ENCODE peak calls at places on chromosome 3, in ten cellular contexts. One of them, this sample, is unnamed.

GRCh38 chr3:102158080-102158756 is 276.6 kb upstream of the ZPLD1 start:
- DNase-seq in heart right ventricle: no peak
- DNase-seq in endothelial cell: no peak
- DNase-seq in upper lobe of right lung: no peak
- DNase-seq in GM12864: no peak
- DNase-seq in kidney: no peak
- DNase-seq in B cell: no peak
- DNase-seq in adrenal gland: no peak
- DNase-seq in brain microvascular endothelial cell: no peak
- DNase-seq in psoas muscle: no peak
- DNase-seq in this sample: no peak

GRCh38 chr3:14378415-14378814 is 24.0 kb upstream of the SLC6A6 start:
- DNase-seq in heart right ventricle: no peak
- DNase-seq in endothelial cell: no peak
- DNase-seq in upper lobe of right lung: no peak
- DNase-seq in GM12864: no peak
- DNase-seq in kidney: no peak
- DNase-seq in B cell: no peak
- DNase-seq in adrenal gland: peak; percentile 48
- DNase-seq in brain microvascular endothelial cell: no peak
- DNase-seq in psoas muscle: no peak
- DNase-seq in this sample: no peak

GRCh38 chr3:15198686-15199085 is 7.4 kb upstream of the CAPN7 start:
- DNase-seq in heart right ventricle: no peak
- DNase-seq in endothelial cell: no peak
- DNase-seq in upper lobe of right lung: no peak
- DNase-seq in GM12864: no peak
- DNase-seq in kidney: no peak
- DNase-seq in B cell: no peak
- DNase-seq in adrenal gland: no peak
- DNase-seq in brain microvascular endothelial cell: no peak
- DNase-seq in psoas muscle: no peak
- DNase-seq in this sample: no peak

GRCh38 chr3:53357457-53357856 is 10.1 kb upstream of the DCP1A start:
- DNase-seq in heart right ventricle: no peak
- DNase-seq in endothelial cell: no peak
- DNase-seq in upper lobe of right lung: no peak
- DNase-seq in GM12864: no peak
- DNase-seq in kidney: no peak
- DNase-seq in B cell: no peak
- DNase-seq in adrenal gland: no peak
- DNase-seq in brain microvascular endothelial cell: no peak
- DNase-seq in psoas muscle: no peak
- DNase-seq in this sample: no peak

GRCh38 chr3:24174637-24175036 is 229.6 kb downstream of the NR1D2 start:
- DNase-seq in heart right ventricle: no peak
- DNase-seq in endothelial cell: no peak
- DNase-seq in upper lobe of right lung: no peak
- DNase-seq in GM12864: no peak
- DNase-seq in kidney: no peak
- DNase-seq in B cell: no peak
- DNase-seq in adrenal gland: no peak
- DNase-seq in brain microvascular endothelial cell: no peak
- DNase-seq in psoas muscle: no peak
- DNase-seq in this sample: no peak

GRCh38 chr3:126432901-126433480 is 38.3 kb downstream of the CFAP100 start:
- DNase-seq in heart right ventricle: no peak
- DNase-seq in endothelial cell: no peak
- DNase-seq in upper lobe of right lung: peak; percentile 55
- DNase-seq in GM12864: no peak
- DNase-seq in kidney: peak; percentile 54
- DNase-seq in B cell: no peak
- DNase-seq in adrenal gland: no peak
- DNase-seq in brain microvascular endothelial cell: no peak
- DNase-seq in psoas muscle: no peak
- DNase-seq in this sample: no peak

GRCh38 chr3:12994357-12994606 is 78.9 kb downstream of the IQSEC1 start:
- DNase-seq in heart right ventricle: peak; percentile 76
- DNase-seq in endothelial cell: no peak
- DNase-seq in upper lobe of right lung: peak; percentile 83
- DNase-seq in GM12864: no peak
- DNase-seq in kidney: peak; percentile 87
- DNase-seq in B cell: no peak
- DNase-seq in adrenal gland: no peak
- DNase-seq in brain microvascular endothelial cell: no peak
- DNase-seq in psoas muscle: peak; percentile 74
- DNase-seq in this sample: peak; percentile 45

GRCh38 chr3:8732413-8732812 is 1.2 kb upstream of the CAV3 start:
- DNase-seq in heart right ventricle: no peak
- DNase-seq in endothelial cell: no peak
- DNase-seq in upper lobe of right lung: no peak
- DNase-seq in GM12864: no peak
- DNase-seq in kidney: no peak
- DNase-seq in B cell: no peak
- DNase-seq in adrenal gland: no peak
- DNase-seq in brain microvascular endothelial cell: no peak
- DNase-seq in psoas muscle: no peak
- DNase-seq in this sample: no peak

GRCh38 chr3:37579181-37579580 is 282.5 kb upstream of the CTDSPL start:
- DNase-seq in heart right ventricle: no peak
- DNase-seq in endothelial cell: no peak
- DNase-seq in upper lobe of right lung: no peak
- DNase-seq in GM12864: no peak
- DNase-seq in kidney: no peak
- DNase-seq in B cell: no peak
- DNase-seq in adrenal gland: no peak
- DNase-seq in brain microvascular endothelial cell: no peak
- DNase-seq in psoas muscle: no peak
- DNase-seq in this sample: no peak

GRCh38 chr3:123377173-123377740 is 71.6 kb downstream of the ADCY5 start:
- DNase-seq in heart right ventricle: no peak
- DNase-seq in endothelial cell: no peak
- DNase-seq in upper lobe of right lung: peak; percentile 12
- DNase-seq in GM12864: no peak
- DNase-seq in kidney: no peak
- DNase-seq in B cell: no peak
- DNase-seq in adrenal gland: no peak
- DNase-seq in brain microvascular endothelial cell: no peak
- DNase-seq in psoas muscle: no peak
- DNase-seq in this sample: no peak

GRCh38 chr3:38084019-38084968 is 45.3 kb downstream of the DLEC1 start:
- DNase-seq in heart right ventricle: no peak
- DNase-seq in endothelial cell: peak; percentile 21
- DNase-seq in upper lobe of right lung: peak; percentile 64
- DNase-seq in GM12864: no peak
- DNase-seq in kidney: no peak
- DNase-seq in B cell: no peak
- DNase-seq in adrenal gland: peak; percentile 60
- DNase-seq in brain microvascular endothelial cell: no peak
- DNase-seq in psoas muscle: no peak
- DNase-seq in this sample: peak; percentile 27

GRCh38 chr3:195850857-195851531 is 39.3 kb upstream of the MUC4 start:
- DNase-seq in heart right ventricle: peak; percentile 66
- DNase-seq in endothelial cell: peak; percentile 90
- DNase-seq in upper lobe of right lung: peak; percentile 82
- DNase-seq in GM12864: peak; percentile 79
- DNase-seq in kidney: no peak
- DNase-seq in B cell: peak; percentile 93
- DNase-seq in adrenal gland: peak; percentile 89
- DNase-seq in brain microvascular endothelial cell: peak; percentile 91
- DNase-seq in psoas muscle: peak; percentile 86
- DNase-seq in this sample: peak; percentile 89
- TF ChIP-seq CTCF in heart right ventricle: peak; percentile 100
- TF ChIP-seq CTCF in endothelial cell: peak; percentile 100
- TF ChIP-seq CTCF in upper lobe of right lung: peak; percentile 100
- TF ChIP-seq CTCF in GM12864: peak; percentile 100
- TF ChIP-seq CTCF in kidney: peak; percentile 100
- TF ChIP-seq CTCF in B cell: peak; percentile 100
- TF ChIP-seq CTCF in adrenal gland: peak; percentile 100
- TF ChIP-seq CTCF in brain microvascular endothelial cell: peak; percentile 100
- TF ChIP-seq CTCF in psoas muscle: peak; percentile 100
- TF ChIP-seq CTCF in this sample: peak; percentile 100

DNA sequence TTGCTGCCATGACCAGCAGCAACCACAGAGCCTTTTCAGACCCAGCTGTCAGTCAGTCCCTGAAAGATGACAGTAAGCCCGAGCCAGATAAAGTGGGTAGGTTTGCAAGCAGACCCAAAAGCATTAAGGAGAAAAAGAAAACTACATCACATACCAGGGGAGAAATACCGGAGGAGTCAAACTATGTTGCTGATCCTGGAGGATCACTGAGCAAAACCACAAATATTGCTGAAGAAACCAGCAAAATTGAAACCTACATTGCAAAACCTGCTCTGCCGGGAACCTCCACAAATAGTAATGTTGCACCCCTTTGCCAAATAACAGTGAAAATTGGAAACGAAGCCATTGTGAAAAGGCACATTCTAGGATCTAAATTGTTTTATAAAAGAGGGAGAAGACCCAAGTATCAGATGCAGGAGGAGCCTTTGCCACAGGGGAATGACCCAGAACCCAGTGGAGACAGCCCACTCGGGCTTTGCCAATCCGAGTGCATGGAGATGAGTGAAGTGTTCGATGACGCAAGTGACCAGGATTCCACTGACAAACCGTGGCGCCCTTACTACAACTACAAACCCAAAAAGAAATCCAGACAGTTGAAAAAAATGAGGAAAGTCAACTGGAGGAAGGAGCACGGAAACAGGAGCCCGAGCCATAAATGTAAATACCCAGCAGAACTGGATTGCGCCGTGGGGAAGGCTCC is 42.1 kb upstream of the RASA2 start:
- DNase-seq in heart right ventricle: no peak
- DNase-seq in endothelial cell: no peak
- DNase-seq in upper lobe of right lung: no peak
- DNase-seq in GM12864: no peak
- DNase-seq in kidney: no peak
- DNase-seq in B cell: no peak
- DNase-seq in adrenal gland: no peak
- DNase-seq in brain microvascular endothelial cell: no peak
- DNase-seq in psoas muscle: no peak
- DNase-seq in this sample: no peak
- TF ChIP-seq CTCF in heart right ventricle: no peak
- TF ChIP-seq CTCF in endothelial cell: no peak
- TF ChIP-seq CTCF in upper lobe of right lung: no peak
- TF ChIP-seq CTCF in GM12864: no peak
- TF ChIP-seq CTCF in kidney: no peak
- TF ChIP-seq CTCF in B cell: no peak
- TF ChIP-seq CTCF in adrenal gland: no peak
- TF ChIP-seq CTCF in brain microvascular endothelial cell: no peak
- TF ChIP-seq CTCF in psoas muscle: no peak
- TF ChIP-seq CTCF in this sample: no peak

GRCh38 chr3:73661262-73661661 is 36.5 kb upstream of the PDZRN3 start:
- DNase-seq in heart right ventricle: no peak
- DNase-seq in endothelial cell: no peak
- DNase-seq in upper lobe of right lung: no peak
- DNase-seq in GM12864: no peak
- DNase-seq in kidney: no peak
- DNase-seq in B cell: no peak
- DNase-seq in adrenal gland: no peak
- DNase-seq in brain microvascular endothelial cell: peak; percentile 59
- DNase-seq in psoas muscle: no peak
- DNase-seq in this sample: no peak
- TF ChIP-seq CTCF in heart right ventricle: no peak
- TF ChIP-seq CTCF in endothelial cell: no peak
- TF ChIP-seq CTCF in upper lobe of right lung: no peak
- TF ChIP-seq CTCF in GM12864: no peak
- TF ChIP-seq CTCF in kidney: no peak
- TF ChIP-seq CTCF in B cell: no peak
- TF ChIP-seq CTCF in adrenal gland: no peak
- TF ChIP-seq CTCF in brain microvascular endothelial cell: no peak
- TF ChIP-seq CTCF in psoas muscle: no peak
- TF ChIP-seq CTCF in this sample: no peak

GRCh38 chr3:57597973-57598351 is 818 bp upstream of the ARF4 start:
- DNase-seq in heart right ventricle: no peak
- DNase-seq in endothelial cell: no peak
- DNase-seq in upper lobe of right lung: no peak
- DNase-seq in GM12864: no peak
- DNase-seq in kidney: no peak
- DNase-seq in B cell: no peak
- DNase-seq in adrenal gland: no peak
- DNase-seq in brain microvascular endothelial cell: no peak
- DNase-seq in psoas muscle: no peak
- DNase-seq in this sample: no peak

GRCh38 chr3:57594576-57594975 is 2.6 kb downstream of the ARF4 start:
- DNase-seq in heart right ventricle: no peak
- DNase-seq in endothelial cell: no peak
- DNase-seq in upper lobe of right lung: no peak
- DNase-seq in GM12864: no peak
- DNase-seq in kidney: no peak
- DNase-seq in B cell: no peak
- DNase-seq in adrenal gland: no peak
- DNase-seq in brain microvascular endothelial cell: no peak
- DNase-seq in psoas muscle: no peak
- DNase-seq in this sample: no peak

GRCh38 chr3:57600195-57600594 is 3.1 kb upstream of the ARF4 start:
- DNase-seq in heart right ventricle: no peak
- DNase-seq in endothelial cell: no peak
- DNase-seq in upper lobe of right lung: no peak
- DNase-seq in GM12864: no peak
- DNase-seq in kidney: no peak
- DNase-seq in B cell: no peak
- DNase-seq in adrenal gland: no peak
- DNase-seq in brain microvascular endothelial cell: no peak
- DNase-seq in psoas muscle: no peak
- DNase-seq in this sample: no peak

GRCh38 chr3:57596495-57597239 is 477 bp downstream of the ARF4 start:
- DNase-seq in heart right ventricle: peak; percentile 77
- DNase-seq in endothelial cell: peak; percentile 62
- DNase-seq in upper lobe of right lung: peak; percentile 92
- DNase-seq in GM12864: peak; percentile 19
- DNase-seq in kidney: peak; percentile 93
- DNase-seq in B cell: peak; percentile 61
- DNase-seq in adrenal gland: peak; percentile 88
- DNase-seq in brain microvascular endothelial cell: peak; percentile 93
- DNase-seq in psoas muscle: peak; percentile 89
- DNase-seq in this sample: peak; percentile 72

DNA sequence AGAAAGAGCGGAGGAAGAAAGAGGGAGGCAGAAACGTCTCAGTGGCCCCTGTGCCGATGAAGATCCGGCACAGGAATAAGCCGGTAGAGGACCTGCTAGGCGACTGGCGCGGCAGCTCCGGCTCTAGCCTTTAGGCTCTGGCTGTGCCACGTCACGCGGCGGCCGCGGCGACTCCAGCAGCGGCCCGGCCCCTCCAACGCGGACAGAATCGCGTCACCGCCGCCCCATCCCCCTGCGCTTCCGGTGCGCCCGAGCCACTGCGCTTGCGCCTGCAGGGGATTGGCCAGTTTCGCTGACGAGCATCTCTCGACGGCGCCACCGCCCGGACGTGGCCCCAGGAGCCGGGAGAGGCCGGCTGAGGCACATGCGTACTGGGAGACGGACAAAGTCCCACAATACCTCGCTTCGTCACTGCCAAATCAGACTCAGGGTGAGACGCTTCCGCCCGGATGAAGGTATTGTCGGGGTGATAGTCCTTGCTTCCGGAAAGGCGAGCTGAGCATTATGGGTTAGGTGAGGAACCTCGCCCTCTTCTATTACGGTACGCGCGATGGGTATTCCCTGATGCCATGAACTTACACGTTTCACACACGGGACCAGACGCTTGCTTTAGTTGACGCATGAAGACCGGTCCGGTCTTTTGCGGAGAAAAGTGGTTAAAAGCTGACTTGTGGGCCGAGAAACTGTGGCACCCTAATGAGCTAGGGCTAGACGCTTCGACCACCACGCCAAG is at the start of gene ARF4:
- DNase-seq in heart right ventricle: peak; percentile 100
- DNase-seq in endothelial cell: peak; percentile 100
- DNase-seq in upper lobe of right lung: peak; percentile 100
- DNase-seq in GM12864: peak; percentile 99
- DNase-seq in kidney: peak; percentile 100
- DNase-seq in B cell: peak; percentile 99
- DNase-seq in adrenal gland: peak; percentile 100
- DNase-seq in brain microvascular endothelial cell: peak; percentile 99
- DNase-seq in psoas muscle: peak; percentile 100
- DNase-seq in this sample: peak; percentile 99
- TF ChIP-seq CTCF in heart right ventricle: peak; percentile 39
- TF ChIP-seq CTCF in endothelial cell: no peak
- TF ChIP-seq CTCF in upper lobe of right lung: peak; percentile 42
- TF ChIP-seq CTCF in GM12864: no peak
- TF ChIP-seq CTCF in kidney: peak; percentile 19
- TF ChIP-seq CTCF in B cell: peak; percentile 17
- TF ChIP-seq CTCF in adrenal gland: no peak
- TF ChIP-seq CTCF in brain microvascular endothelial cell: peak; percentile 26
- TF ChIP-seq CTCF in psoas muscle: peak; percentile 10
- TF ChIP-seq CTCF in this sample: no peak

This sample was measured in nephron progenitor cell.